ENCODE peak calls at places on chromosomes 16 and 17, in nine cellular contexts. V is left ventricle myocardium inferior, G is A673, L is thoracic aorta, J is aorta, I is right cardiac atrium, M is pancreas, X is neuronal stem cell, Z is cardiac muscle cell. Y is an unnamed sample. For H3K9me3, the result is how much of the 10 kb centered on the place peaks cover.

GRCh38 chr16:19644877-19645276 is 73.2 kb downstream of the KNOP1 start:
- DNase-seq in M (no peak), L (no peak), X (no peak), J (no peak), G (no peak), V (peak), I (peak), Z (peak), Y (no peak)

GRCh38 chr17:42467889-42468288 is 9.2 kb downstream of the ATP6V0A1 start:
- DNase-seq in X (no peak), V (no peak), G (no peak), J (no peak), L (no peak), M (peak), Z (no peak), I (no peak), Y (no peak)

GRCh38 chr16:83058376-83058775 is 431.6 kb downstream of the CDH13 start:
- DNase-seq in G (no peak), L (no peak), Z (no peak), J (no peak), I (no peak), X (no peak), V (no peak), M (no peak), Y (no peak)

GRCh38 chr16:27428035-27428785 is 26.2 kb downstream of the IL21R start:
- DNase-seq in V (no peak), Z (no peak), I (no peak), M (no peak), J (peak), G (no peak), L (no peak), X (no peak), Y (no peak)

GRCh38 chr16:17258848-17259713 is 211.7 kb downstream of the XYLT1 start:
- DNase-seq in V (no peak), L (no peak), G (no peak), I (no peak), Z (no peak), J (no peak), X (no peak), M (no peak), Y (no peak)

GRCh38 chr17:39177256-39177655 is 11.3 kb upstream of the ARL5C start:
- DNase-seq in X (no peak), L (no peak), V (no peak), Z (peak), J (no peak), M (no peak), G (peak), I (no peak), Y (no peak)

GRCh38 chr17:7281953-7282751 is 634 bp downstream of the SLC2A4 start:
- DNase-seq in M (peak), I (peak), Z (no peak), V (peak), X (no peak), L (no peak), G (no peak), J (no peak), Y (no peak)

GRCh38 chr17:45402916-45403315 is 29.8 kb downstream of the ARHGAP27 start:
- DNase-seq in M (no peak), X (no peak), L (no peak), J (peak), G (no peak), Z (no peak), I (no peak), V (no peak), Y (no peak)

GRCh38 chr16:728131-728889 is 1.4 kb downstream of the HAGHL start:
- DNase-seq in M (peak), V (peak), L (no peak), Z (peak), X (no peak), G (peak), I (peak), J (peak), Y (no peak)

GRCh38 chr17:70278846-70279465 is 109.6 kb downstream of the KCNJ2 start:
- DNase-seq in G (no peak), I (no peak), L (no peak), J (no peak), M (no peak), V (no peak), X (no peak), Z (no peak), Y (no peak)

GRCh38 chr16:15434425-15435215 is at the start of gene BMERB1:
- DNase-seq in X (peak), L (peak), M (peak), J (peak), G (peak), Z (peak), V (peak), I (peak), Y (no peak)

GRCh38 chr16:81500833-81501521 is 56.4 kb downstream of the CMIP start:
- DNase-seq in Z (peak), X (no peak), V (no peak), M (no peak), G (peak), I (no peak), L (no peak), J (peak), Y (no peak)

GRCh38 chr16:88759245-88759975 is 25.6 kb downstream of the PIEZO1 start:
- DNase-seq in L (no peak), J (no peak), M (no peak), V (no peak), G (no peak), X (no peak), Z (peak), I (no peak), Y (no peak)

GRCh38 chr16:84932691-84933090 is 78.6 kb downstream of the ZDHHC7 start:
- DNase-seq in L (no peak), J (no peak), G (no peak), Z (no peak), M (no peak), X (no peak), I (no peak), V (no peak), Y (no peak)

GRCh38 chr16:13245713-13246377 is 344.4 kb downstream of the SHISA9 start:
- DNase-seq in M (no peak), L (no peak), I (no peak), V (no peak), J (no peak), Z (no peak), X (no peak), G (no peak), Y (no peak)

GRCh38 chr16:57984443-57985203 is 13.7 kb upstream of the CNGB1 start:
- DNase-seq in I (peak), L (no peak), G (peak), X (peak), J (peak), V (peak), M (peak), Z (peak), Y (peak)

GRCh38 chr16:29653436-29653835 is 9.6 kb upstream of the SPN start:
- DNase-seq in I (no peak), L (no peak), X (no peak), V (no peak), G (no peak), M (no peak), Z (no peak), J (no peak), Y (no peak)

GRCh38 chr17:68824707-68825106 is 130.5 kb downstream of the ABCA8 start:
- DNase-seq in M (no peak), V (no peak), J (no peak), G (no peak), L (no peak), Z (no peak), X (no peak), I (no peak), Y (no peak)

GRCh38 chr17:41215681-41216080 is 10.8 kb upstream of the KRTAP9-2 start:
- DNase-seq in Z (no peak), M (no peak), I (no peak), L (no peak), G (no peak), V (no peak), J (no peak), X (no peak), Y (no peak)

GRCh38 chr16:86029131-86029741 is 130.3 kb downstream of the IRF8 start:
- DNase-seq in I (peak), G (peak), V (peak), L (no peak), Z (peak), J (peak), M (no peak), X (no peak), Y (no peak)

GRCh38 chr16:87780385-87780989 is 14.7 kb upstream of the KLHDC4 start:
- DNase-seq in L (no peak), Z (peak), X (no peak), I (peak), V (peak), M (no peak), J (no peak), G (peak), Y (no peak)

GRCh38 chr17:40552806-40553693 is 12.2 kb downstream of the CCR7 start:
- DNase-seq in I (no peak), X (no peak), G (no peak), M (no peak), J (peak), Z (no peak), L (no peak), V (no peak), Y (no peak)

GRCh38 chr17:77313831-77314230 is 173.1 kb downstream of the SEC14L1 start:
- DNase-seq in M (no peak), L (no peak), I (no peak), V (no peak), X (no peak), Z (no peak), J (peak), G (no peak), Y (no peak)

GRCh38 chr16:59236804-59237463 is 502.8 kb upstream of the GOT2 start:
- DNase-seq in V (no peak), M (no peak), G (no peak), I (no peak), J (no peak), X (no peak), Z (no peak), L (no peak), Y (peak)

GRCh38 chr17:36736201-36737156 is 135.1 kb downstream of the MRM1 start:
- DNase-seq in I (no peak), V (no peak), Z (no peak), L (no peak), J (peak), X (no peak), G (no peak), M (no peak), Y (no peak)

GRCh38 chr17:83125515-83126274 is 46.3 kb downstream of the METRNL start:
- DNase-seq in G (no peak), L (no peak), M (no peak), Z (no peak), I (no peak), J (peak), V (no peak), X (no peak), Y (no peak)

GRCh38 chr16:48003226-48003907 is 152.4 kb downstream of the ABCC12 start:
- DNase-seq in I (no peak), L (no peak), G (peak), V (no peak), Z (no peak), X (peak), M (no peak), J (no peak), Y (no peak)

GRCh38 chr17:44170499-44171201 is at the start of gene ASB16:
- DNase-seq in Z (no peak), L (no peak), V (peak), X (no peak), G (no peak), J (no peak), M (peak), I (no peak), Y (no peak)

GRCh38 chr16:23765933-23766332 is 11.1 kb downstream of the CHP2 start:
- DNase-seq in J (no peak), M (no peak), G (no peak), V (no peak), Z (no peak), I (no peak), X (no peak), L (no peak), Y (no peak)

GRCh38 chr17:32483451-32484019 is 3.3 kb upstream of the CDK5R1 start:
- DNase-seq in Z (peak), X (peak), M (peak), G (peak), V (peak), L (no peak), J (peak), I (peak), Y (no peak)

GRCh38 chr16:72131036-72131435 is 37.4 kb downstream of the DHX38 start:
- DNase-seq in Z (peak), J (no peak), G (no peak), I (no peak), L (no peak), V (no peak), M (no peak), X (no peak), Y (no peak)

GRCh38 chr16:80994451-80994850 is 12.2 kb downstream of the CMC2 start:
- DNase-seq in X (no peak), G (no peak), M (no peak), L (no peak), Z (peak), V (no peak), I (no peak), J (no peak), Y (no peak)

GRCh38 chr17:60743812-60744211 is 66.2 kb downstream of the BCAS3 start:
- DNase-seq in X (no peak), G (peak), V (no peak), M (peak), Z (peak), L (no peak), I (no peak), J (no peak), Y (no peak)

GRCh38 chr17:83074696-83075223 is 4.6 kb upstream of the METRNL start:
- DNase-seq in J (no peak), Z (no peak), V (no peak), G (no peak), M (no peak), X (no peak), L (no peak), I (no peak), Y (no peak)

GRCh38 chr17:28726396-28726911 is 421 bp upstream of the TLCD1 start:
- DNase-seq in L (no peak), I (peak), G (peak), J (no peak), V (no peak), X (peak), Z (peak), M (no peak), Y (no peak)

GRCh38 chr17:10631048-10631700 is 25.9 kb downstream of the MYH3 start:
- DNase-seq in V (no peak), X (no peak), L (no peak), M (peak), J (no peak), I (no peak), G (peak), Z (peak), Y (no peak)

GRCh38 chr17:60077672-60078519 is 825 bp downstream of the HEATR6 start:
- DNase-seq in G (no peak), L (no peak), Z (peak), J (no peak), X (no peak), V (no peak), M (no peak), I (no peak), Y (no peak)

GRCh38 chr17:2402517-2402916 is 1.7 kb upstream of the MNT start:
- DNase-seq in Z (no peak), V (no peak), J (no peak), X (no peak), M (peak), L (no peak), I (no peak), G (no peak), Y (no peak)

GRCh38 chr16:716250-716607 is 1.3 kb downstream of the METRN start:
- DNase-seq in V (no peak), L (no peak), J (no peak), M (peak), I (peak), Z (peak), G (no peak), X (peak), Y (no peak)

GRCh38 chr17:43033947-43034622 is 9.1 kb downstream of the RND2 start:
- DNase-seq in V (no peak), I (no peak), M (no peak), X (peak), J (no peak), Z (no peak), G (no peak), L (no peak), Y (no peak)

GRCh38 chr16:35182943-35183550 is 1723.6 kb downstream of the TP53TG3F start:
- DNase-seq in M (no peak), J (no peak), G (no peak), I (no peak), X (no peak), Z (no peak), L (no peak), V (no peak), Y (no peak)

GRCh38 chr16:35186045-35186759 is 1726.8 kb downstream of the TP53TG3F start:
- DNase-seq in G (no peak), X (no peak), Z (no peak), L (no peak), V (no peak), J (no peak), M (no peak), I (no peak), Y (no peak)

GRCh38 chr16:35182043-35182677 is 1722.7 kb downstream of the TP53TG3F start:
- DNase-seq in X (no peak), Z (no peak), G (no peak), I (no peak), J (no peak), L (no peak), V (no peak), M (no peak), Y (no peak)

GRCh38 chr16:35185366-35186044 is 1726.1 kb downstream of the TP53TG3F start:
- DNase-seq in I (no peak), G (no peak), J (no peak), X (no peak), Z (no peak), M (no peak), L (no peak), V (no peak), Y (no peak)

GRCh38 chr16:35184356-35184870 is 1725.0 kb downstream of the TP53TG3F start:
- DNase-seq in L (no peak), J (no peak), I (no peak), Z (no peak), V (no peak), G (no peak), M (no peak), X (no peak), Y (no peak)
- H3K9me3 ChIP-seq in L (under half), J (under half), I (under half), Z (under half), V (under half), G (under half), M (under half), X (under half), Y (under half)

DNA sequence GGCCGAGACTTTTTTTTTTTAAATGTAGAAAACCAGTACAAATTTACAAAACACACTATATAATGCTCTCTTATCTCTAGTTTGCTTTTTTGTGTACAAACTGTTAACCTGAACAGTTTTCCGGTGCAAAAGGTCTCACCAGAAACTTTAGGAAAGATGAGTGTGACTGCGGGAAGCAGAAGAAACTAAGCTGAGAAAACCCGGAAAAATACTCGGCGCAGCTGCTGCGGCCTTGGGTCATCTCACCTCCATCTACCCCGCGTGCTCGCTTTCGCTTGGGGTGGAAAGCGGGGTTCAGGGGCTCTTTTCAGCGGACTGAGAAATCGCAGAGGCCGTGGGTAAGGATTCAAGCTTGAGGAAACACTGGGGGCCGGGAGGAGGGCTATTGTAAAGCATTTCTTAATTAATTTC is 1.8 kb downstream of the SALL1 start:
- DNase-seq in J (no peak), G (no peak), X (no peak), V (no peak), I (no peak), L (no peak), M (no peak), Z (peak), Y (no peak)
- H3K4me3 ChIP-seq in J (no peak), G (peak), X (peak), V (peak), I (no peak), L (no peak), M (no peak), Z (peak), Y (peak)

DNA sequence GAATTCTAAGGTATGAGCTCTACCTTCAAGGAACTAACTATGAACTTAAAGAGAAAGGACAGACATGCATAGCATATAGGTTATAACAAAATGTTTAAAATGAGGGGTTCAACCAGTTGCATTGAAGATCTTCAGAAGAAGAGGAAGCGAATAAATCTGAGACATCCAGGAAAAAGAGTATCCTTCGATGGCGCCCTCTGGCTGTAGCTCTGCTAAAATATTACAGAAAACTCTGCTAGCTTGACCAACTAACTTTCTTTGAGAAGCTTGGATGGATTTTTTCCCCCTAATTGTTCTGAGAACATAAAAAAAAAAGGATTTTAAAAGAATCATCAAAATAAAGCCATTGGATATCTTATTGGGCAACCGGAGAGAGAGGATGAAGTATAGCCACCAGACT is 659.9 kb upstream of the SOX9 start:
- DNase-seq in X (no peak), L (no peak), V (no peak), J (no peak), Z (peak), G (peak), I (peak), M (peak), Y (no peak)
- H3K27ac ChIP-seq in X (peak), L (no peak), V (no peak), J (no peak), Z (no peak), G (no peak), I (no peak), M (no peak), Y (no peak)

DNA sequence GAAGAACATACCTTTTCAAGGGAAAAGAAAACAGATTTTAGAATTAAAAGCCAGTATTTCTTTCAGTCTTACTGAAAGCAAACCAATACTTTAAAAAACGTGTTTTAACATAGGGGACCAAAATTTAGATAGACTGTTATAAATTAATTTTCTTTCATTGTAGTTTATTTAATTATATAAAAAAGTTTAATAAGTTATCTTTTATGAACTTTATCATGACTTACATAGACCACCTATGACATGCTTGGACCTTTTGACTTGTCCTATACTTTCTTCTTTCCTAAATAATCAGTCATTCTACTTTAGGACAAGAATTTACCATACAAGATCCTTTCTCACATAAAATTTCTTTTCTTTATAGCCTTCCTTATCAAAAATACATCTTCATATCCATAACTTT is 102.0 kb upstream of the HAS3 start:
- DNase-seq in G (no peak), V (no peak), Z (no peak), M (no peak), L (no peak), I (no peak), J (no peak), X (no peak), Y (no peak)
- H3K9me3 ChIP-seq in G (under half), V (under half), Z (under half), M (under half), L (under half), I (under half), J (under half), X (under half), Y (under half)

GRCh38 chr16:4924593-4925378 is 12.2 kb downstream of the PPL start:
- DNase-seq in J (no peak), Z (no peak), M (peak), G (no peak), I (no peak), V (no peak), L (no peak), X (no peak), Y (no peak)
- H3K4me3 ChIP-seq in J (no peak), Z (no peak), M (no peak), G (no peak), I (no peak), V (no peak), L (no peak), X (no peak), Y (no peak)

GRCh38 chr17:47693667-47694017 is 319 bp upstream of the TBKBP1 start:
- DNase-seq in G (no peak), V (no peak), J (no peak), L (no peak), Z (no peak), M (no peak), I (no peak), X (no peak), Y (no peak)
- H3K27ac ChIP-seq in G (peak), V (peak), J (no peak), L (peak), Z (peak), M (peak), I (peak), X (peak), Y (no peak)

DNA sequence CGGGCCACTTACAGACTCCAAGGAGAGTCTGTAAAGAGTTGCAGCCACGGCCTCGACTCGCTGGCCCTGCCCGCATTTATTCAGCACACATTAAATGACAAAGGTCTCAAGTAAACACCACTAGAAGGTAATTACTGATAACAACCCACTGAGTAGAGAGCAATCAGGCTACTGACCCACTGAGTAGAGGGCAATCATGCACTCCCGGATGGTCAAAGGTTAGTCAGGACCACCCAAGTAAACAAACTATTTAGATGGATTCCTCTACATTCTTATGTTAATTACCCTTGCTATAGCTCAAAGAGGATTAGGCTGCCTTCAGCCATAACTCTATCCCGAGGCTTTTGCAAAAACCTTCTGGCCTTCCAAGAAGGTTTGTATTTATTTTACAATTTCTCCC is 30.7 kb upstream of the ZNF267 start:
- DNase-seq in I (no peak), L (no peak), M (no peak), G (no peak), J (no peak), V (no peak), X (no peak), Z (no peak), Y (no peak)
- H3K9me3 ChIP-seq in I (under half), L (under half), M (under half), G (under half), J (under half), V (half or more), X (under half), Z (under half), Y (under half)

GRCh38 chr17:5110816-5111215 is 862 bp downstream of the ZNF232 start:
- DNase-seq in G (peak), M (no peak), X (peak), Z (no peak), L (no peak), I (no peak), V (no peak), J (no peak), Y (no peak)
- H3K4me3 ChIP-seq in G (peak), M (peak), X (peak), Z (peak), L (peak), I (peak), V (peak), J (peak), Y (peak)